ENCODE peak calls at places on chromosomes 11 and 22, in five cellular contexts. H is cardiac muscle cell, P is astrocyte of the spinal cord, E is prostate gland, T is fibroblast of pulmonary artery. X is an unnamed sample.

GRCh38 chr22:30730351-30730750 is 35.7 kb downstream of the OSBP2 start:
- DNase-seq in T (no peak), H (peak), P (no peak), E (no peak), X (no peak)

GRCh38 chr11:76625787-76626186 is 44.8 kb downstream of the LRRC32 start:
- DNase-seq in H (no peak), P (no peak), E (no peak), T (no peak), X (no peak)

GRCh38 chr22:28116261-28116673 is 197.2 kb upstream of the PITPNB start:
- DNase-seq in H (peak), P (peak), T (peak), E (peak), X (peak)

GRCh38 chr11:79249341-79249993 is 191.4 kb downstream of the TENM4 start:
- DNase-seq in T (peak), E (no peak), P (peak), H (no peak), X (peak)

GRCh38 chr11:62540804-62541671 is 5.6 kb downstream of the AHNAK start:
- DNase-seq in H (no peak), E (no peak), T (no peak), P (no peak), X (no peak)

GRCh38 chr22:35195821-35196220 is 61.5 kb upstream of the HMGXB4 start:
- DNase-seq in P (no peak), T (no peak), H (no peak), E (no peak), X (no peak)

GRCh38 chr11:62806611-62807121 is 1.4 kb upstream of the NXF1 start:
- DNase-seq in E (no peak), H (peak), P (peak), T (peak), X (peak)

GRCh38 chr22:36860821-36861659 is at the start of gene NCF4:
- DNase-seq in P (no peak), T (no peak), H (no peak), E (peak), X (no peak)

GRCh38 chr11:2592559-2593392 is 107.0 kb downstream of the KCNQ1OT1 start:
- DNase-seq in P (no peak), E (no peak), H (no peak), T (no peak), X (no peak)

GRCh38 chr11:98674390-98674789 is 346.4 kb upstream of the CNTN5 start:
- DNase-seq in H (no peak), P (no peak), E (no peak), T (no peak), X (no peak)

GRCh38 chr22:40400173-40400572 is 29.8 kb downstream of the SGSM3 start:
- DNase-seq in T (no peak), H (no peak), E (no peak), P (no peak), X (no peak)

GRCh38 chr22:19571207-19571795 is 47.1 kb upstream of the CLDN5 start:
- DNase-seq in H (no peak), E (no peak), P (no peak), T (peak), X (peak)

GRCh38 chr22:27668828-27669797 is 132.4 kb downstream of the MN1 start:
- DNase-seq in E (no peak), T (peak), H (peak), P (peak), X (peak)

GRCh38 chr11:61077936-61078335 is 24.4 kb upstream of the CD5 start:
- DNase-seq in H (no peak), P (no peak), T (no peak), E (no peak), X (no peak)

GRCh38 chr22:37176464-37177061 is 11.5 kb downstream of the C1QTNF6 start:
- DNase-seq in T (peak), P (peak), H (no peak), E (peak), X (peak)

GRCh38 chr22:50722716-50723428 is 15.1 kb upstream of the ACR start:
- DNase-seq in H (no peak), E (no peak), P (no peak), T (no peak), X (no peak)

GRCh38 chr11:62336949-62337681 is at the start of gene ASRGL1:
- DNase-seq in E (peak), T (peak), H (peak), P (peak), X (peak)

GRCh38 chr22:42282252-42282942 is 11.9 kb upstream of the TCF20 start:
- DNase-seq in E (no peak), T (no peak), P (no peak), H (no peak), X (no peak)

GRCh38 chr22:28620244-28620922 is 59.3 kb downstream of the TTC28 start:
- DNase-seq in P (no peak), H (no peak), T (peak), E (no peak), X (peak)

GRCh38 chr11:8365542-8365941 is 101.9 kb upstream of the LMO1 start:
- DNase-seq in E (no peak), P (no peak), H (no peak), T (no peak), X (no peak)

GRCh38 chr11:10405858-10406592 is 49.0 kb upstream of the AMPD3 start:
- DNase-seq in E (peak), T (peak), H (peak), P (peak), X (peak)

GRCh38 chr11:129911298-129911697 is 15.9 kb upstream of the NFRKB start:
- DNase-seq in P (no peak), H (no peak), T (peak), E (no peak), X (peak)

GRCh38 chr11:64856382-64857227 is 12.2 kb upstream of the CDC42BPG start:
- DNase-seq in H (no peak), T (peak), P (peak), E (no peak), X (peak)

GRCh38 chr11:1908579-1908978 is 10.9 kb upstream of the TNNT3 start:
- DNase-seq in H (no peak), T (peak), P (peak), E (no peak), X (peak)

GRCh38 chr22:19892249-19892879 is 37.7 kb upstream of the GNB1L start:
- DNase-seq in E (no peak), T (peak), P (peak), H (no peak), X (no peak)

GRCh38 chr11:114893329-114893728 is 215.0 kb downstream of the NXPE2 start:
- DNase-seq in T (no peak), E (no peak), H (no peak), P (no peak), X (no peak)

GRCh38 chr22:20021196-20022181 is 579 bp downstream of the TANGO2 start:
- DNase-seq in E (peak), H (peak), T (peak), P (peak), X (peak)

GRCh38 chr11:16191212-16191851 is 165.0 kb downstream of the SOX6 start:
- DNase-seq in T (no peak), P (no peak), E (no peak), H (no peak), X (no peak)

GRCh38 chr11:76321820-76322524 is 59.0 kb downstream of the THAP12 start:
- DNase-seq in H (no peak), E (no peak), T (no peak), P (no peak), X (no peak)

GRCh38 chr11:105046898-105047579 is 1.9 kb upstream of the CARD16 start:
- DNase-seq in P (peak), T (peak), H (no peak), E (peak), X (peak)

GRCh38 chr11:2742611-2743426 is 43.0 kb upstream of the KCNQ1OT1 start:
- DNase-seq in P (no peak), E (no peak), H (no peak), T (no peak), X (no peak)

GRCh38 chr11:108617055-108617454 is 23.5 kb upstream of the EXPH5 start:
- DNase-seq in P (no peak), T (no peak), E (no peak), H (no peak), X (no peak)

GRCh38 chr11:43944761-43945311 is 2.4 kb downstream of the C11orf96 start:
- DNase-seq in H (peak), E (peak), T (peak), P (no peak), X (no peak)

GRCh38 chr22:43975041-43975440 is 19.8 kb downstream of the SAMM50 start:
- DNase-seq in E (no peak), H (no peak), T (no peak), P (no peak), X (no peak)

GRCh38 chr11:128716231-128716630 is 22.4 kb downstream of the FLI1 start:
- DNase-seq in H (no peak), P (peak), E (no peak), T (no peak), X (no peak)
- H3K4me3 ChIP-seq in H (no peak), P (no peak), E (no peak), T (no peak), X (peak)

GRCh38 chr11:22699388-22699787 is 33.0 kb downstream of the GAS2 start:
- DNase-seq in H (no peak), T (no peak), P (no peak), E (no peak), X (no peak)

GRCh38 chr11:22703040-22703439 is 36.6 kb downstream of the GAS2 start:
- DNase-seq in P (peak), H (peak), E (peak), T (peak), X (peak)

GRCh38 chr11:22707119-22707899 is 40.9 kb downstream of the GAS2 start:
- DNase-seq in E (no peak), T (no peak), H (no peak), P (no peak), X (no peak)

GRCh38 chr11:22702022-22702421 is 35.6 kb downstream of the GAS2 start:
- DNase-seq in E (no peak), P (no peak), H (no peak), T (no peak), X (no peak)

DNA sequence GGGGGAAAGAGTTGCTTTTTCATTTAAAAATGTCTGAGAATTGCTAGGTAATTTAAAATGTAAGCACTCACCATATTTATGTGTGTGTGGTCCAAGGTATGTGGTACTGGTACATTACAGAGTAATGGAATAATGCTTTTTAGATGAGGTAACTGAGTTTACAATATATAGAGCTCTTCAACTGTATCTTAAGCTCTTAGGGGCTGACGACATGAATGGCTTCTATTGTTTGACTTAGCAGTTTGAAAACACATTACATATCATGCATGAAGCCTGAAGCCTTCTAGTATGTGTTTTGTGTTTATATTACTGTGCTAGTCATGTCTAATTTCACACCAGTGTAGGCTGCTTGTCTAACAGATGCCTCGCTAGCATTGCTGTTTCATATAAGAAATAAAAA is 37.1 kb downstream of the GAS2 start:
- DNase-seq in E (no peak), H (peak), P (peak), T (peak), X (no peak)
- H3K4me3 ChIP-seq in E (no peak), H (no peak), P (no peak), T (no peak), X (no peak)

DNA sequence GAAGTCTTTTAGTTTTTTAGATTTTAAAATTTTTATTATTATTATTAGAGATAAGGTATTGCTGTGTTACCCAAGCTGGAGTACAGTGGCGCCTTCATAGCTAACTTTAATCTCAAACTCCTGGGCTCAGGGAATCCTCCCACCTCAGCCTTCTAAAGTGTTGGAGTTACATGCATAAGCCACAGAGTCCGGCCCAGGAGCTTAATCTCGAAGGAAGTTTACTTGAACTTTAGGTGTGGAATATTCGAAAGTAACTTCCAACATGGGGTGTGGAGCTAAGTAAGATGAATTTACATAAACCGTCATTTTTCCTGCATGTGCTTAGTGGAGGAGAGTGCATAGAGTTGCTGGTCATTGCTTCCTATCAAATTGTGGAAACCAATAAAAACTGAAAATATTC is 1.4 kb downstream of the ATG13 start:
- DNase-seq in T (no peak), P (no peak), E (no peak), H (no peak), X (no peak)
- H3K4me3 ChIP-seq in T (peak), P (peak), E (no peak), H (peak), X (peak)

DNA sequence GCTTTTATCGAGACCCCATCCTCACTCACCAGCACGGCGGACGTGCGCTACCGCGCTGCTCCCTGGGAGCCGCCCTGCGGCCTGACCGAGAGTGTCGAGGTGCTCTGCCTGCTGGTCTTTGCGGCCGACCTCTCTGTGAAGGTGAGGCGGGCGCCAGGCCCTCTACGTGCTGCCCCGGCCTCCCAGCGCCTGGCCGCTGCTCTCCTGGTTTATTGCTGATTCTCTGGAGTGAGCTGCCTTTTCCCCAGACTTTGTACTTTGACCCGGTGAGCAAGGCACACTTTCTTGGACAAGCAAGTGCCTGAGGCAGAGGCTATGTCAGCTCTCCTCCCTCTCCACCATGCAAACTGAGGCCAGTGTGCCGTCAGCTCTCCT is 6.5 kb downstream of the TPCN2 start:
- DNase-seq in P (no peak), H (no peak), E (no peak), T (no peak), X (no peak)
- H3K4me3 ChIP-seq in P (no peak), H (no peak), E (no peak), T (no peak), X (no peak)

DNA sequence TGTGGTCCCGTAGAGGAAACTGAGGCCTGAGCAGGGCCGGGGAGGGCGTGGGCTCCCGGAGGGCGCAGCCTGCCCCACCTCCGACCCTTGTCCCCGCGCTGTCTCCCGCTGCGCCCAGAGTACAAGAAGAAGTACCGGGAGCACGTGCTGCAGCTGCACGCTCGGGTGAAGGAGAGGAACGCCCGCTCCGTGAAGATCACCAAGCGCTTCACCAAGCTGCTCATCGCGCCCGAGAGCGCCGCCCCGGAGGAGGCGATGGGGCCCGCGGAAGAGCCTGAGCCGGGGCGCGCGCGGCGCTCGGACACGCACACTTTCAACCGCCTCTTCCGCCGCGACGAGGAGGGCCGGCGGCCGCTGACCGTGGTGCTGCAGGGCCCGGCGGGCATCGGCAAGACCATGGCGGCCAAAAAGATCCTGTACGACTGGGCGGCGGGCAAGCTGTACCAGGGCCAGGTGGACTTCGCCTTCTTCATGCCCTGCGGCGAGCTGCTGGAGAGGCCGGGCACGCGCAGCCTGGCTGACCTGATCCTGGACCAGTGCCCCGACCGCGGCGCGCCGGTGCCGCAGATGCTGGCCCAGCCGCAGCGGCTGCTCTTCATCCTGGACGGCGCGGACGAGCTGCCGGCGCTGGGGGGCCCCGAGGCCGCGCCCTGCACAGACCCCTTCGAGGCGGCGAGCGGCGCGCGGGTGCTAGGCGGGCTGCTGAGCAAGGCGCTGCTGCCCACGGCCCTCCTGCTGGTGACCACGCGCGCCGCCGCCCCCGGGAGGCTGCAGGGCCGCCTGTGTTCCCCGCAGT is 2.0 kb downstream of the NLRP6 start:
- DNase-seq in E (no peak), H (peak), T (peak), P (peak), X (no peak)
- H3K4me3 ChIP-seq in E (peak), H (no peak), T (no peak), P (no peak), X (no peak)

GRCh38 chr22:45505991-45506743 is 3.5 kb downstream of the FBLN1 start:
- DNase-seq in T (no peak), E (no peak), P (no peak), H (no peak), X (no peak)
- H3K4me3 ChIP-seq in T (no peak), E (no peak), P (no peak), H (no peak), X (peak)

GRCh38 chr22:49534386-49534785 is 293.3 kb downstream of the BRD1 start:
- DNase-seq in T (no peak), H (no peak), E (no peak), P (no peak), X (no peak)

GRCh38 chr22:49538006-49538405 is 289.7 kb downstream of the BRD1 start:
- DNase-seq in P (no peak), E (no peak), H (no peak), T (no peak), X (no peak)

GRCh38 chr22:49535527-49536125 is 292.0 kb downstream of the BRD1 start:
- DNase-seq in E (no peak), T (no peak), P (no peak), H (no peak), X (no peak)

GRCh38 chr22:49535126-49535525 is 292.5 kb downstream of the BRD1 start:
- DNase-seq in T (no peak), E (no peak), P (no peak), H (no peak), X (no peak)

GRCh38 chr22:49536571-49537131 is 291.0 kb downstream of the BRD1 start:
- DNase-seq in H (no peak), P (no peak), T (no peak), E (no peak), X (no peak)
- H3K4me3 ChIP-seq in H (no peak), P (no peak), T (no peak), E (no peak), X (no peak)

DNA sequence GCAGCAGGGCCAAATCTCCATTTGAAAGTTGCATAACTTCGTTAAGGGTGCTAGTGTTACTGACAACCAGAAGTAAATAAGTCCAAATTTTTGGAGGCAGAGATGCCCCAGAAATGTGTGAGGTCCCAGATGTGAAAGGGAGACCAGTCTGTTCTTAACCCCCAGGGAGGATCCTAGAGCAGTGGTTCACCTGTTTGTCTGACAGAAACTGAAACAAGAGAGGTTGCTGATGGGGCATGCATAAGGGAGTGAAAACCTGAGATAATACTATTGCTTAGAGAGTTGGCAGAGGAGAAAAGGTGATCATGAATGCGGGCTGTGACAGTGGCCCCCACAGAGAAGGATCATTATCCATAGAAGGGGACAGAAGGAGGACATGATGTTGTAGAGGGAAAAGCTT is 3.8 kb downstream of the CBLIF start:
- DNase-seq in E (no peak), P (no peak), H (no peak), T (no peak), X (no peak)
- H3K4me3 ChIP-seq in E (no peak), P (no peak), H (no peak), T (no peak), X (no peak)

GRCh38 chr11:125724125-125724524 is 22.0 kb upstream of the PATE1 start:
- DNase-seq in T (peak), E (no peak), H (no peak), P (no peak), X (peak)
- H3K4me3 ChIP-seq in T (no peak), E (no peak), H (no peak), P (no peak), X (no peak)

GRCh38 chr11:57776101-57776511 is 14.5 kb downstream of the CTNND1 start:
- DNase-seq in H (peak), E (no peak), P (peak), T (peak), X (peak)
- H3K4me3 ChIP-seq in H (no peak), E (no peak), P (no peak), T (peak), X (peak)